ENCODE peak calls at places on chromosomes 3 and 15, in eight cellular contexts. V, U, C, N, T, H, F and K are unnamed samples.

GRCh38 chr15:62920569-62921502 is 121.7 kb upstream of the TPM1 start:
- DNase-seq in V (peak; percentile 72), U (peak; percentile 53), C (no peak), N (no peak), T (no peak), H (peak; percentile 80), F (no peak), K (peak; percentile 46)

GRCh38 chr3:58008140-58009025 is at the start of gene FLNB:
- DNase-seq in V (peak; percentile 70), U (no peak), C (peak; percentile 83), N (peak; percentile 81), T (peak; percentile 61), H (no peak), F (peak; percentile 78), K (peak; percentile 37)

GRCh38 chr15:52295421-52295991 is at the start of gene MYO5C:
- DNase-seq in V (peak; percentile 10), U (peak; percentile 18), C (no peak), N (no peak), T (peak; percentile 70), H (peak; percentile 47), F (peak; percentile 70), K (no peak)

GRCh38 chr3:13470894-13471574 is 9.1 kb upstream of the HDAC11 start:
- DNase-seq in V (no peak), U (no peak), C (no peak), N (no peak), T (no peak), H (no peak), F (no peak), K (no peak)

GRCh38 chr3:129829640-129830039 is 63.9 kb downstream of the TMCC1 start:
- DNase-seq in V (peak; percentile 95), U (peak; percentile 91), C (peak; percentile 45), N (peak; percentile 61), T (peak; percentile 23), H (peak; percentile 49), F (peak; percentile 62), K (peak; percentile 98)

GRCh38 chr3:73637042-73637441 is 12.3 kb upstream of the PDZRN3 start:
- DNase-seq in V (peak; percentile 49), U (no peak), C (no peak), N (no peak), T (no peak), H (no peak), F (no peak), K (peak; percentile 60)

GRCh38 chr3:12143949-12144504 is 14.7 kb downstream of the TIMP4 start:
- DNase-seq in V (peak; percentile 92), U (peak; percentile 73), C (no peak), N (no peak), T (peak; percentile 81), H (peak; percentile 81), F (no peak), K (no peak)

GRCh38 chr3:11435420-11435819 is 163.2 kb downstream of the ATG7 start:
- DNase-seq in V (no peak), U (no peak), C (no peak), N (no peak), T (no peak), H (no peak), F (no peak), K (no peak)

GRCh38 chr3:67083277-67083676 is 85.2 kb downstream of the KBTBD8 start:
- DNase-seq in V (peak; percentile 77), U (no peak), C (peak; percentile 76), N (peak; percentile 39), T (no peak), H (no peak), F (no peak), K (no peak)

GRCh38 chr3:15858547-15859506 is 61.0 kb upstream of the ANKRD28 start:
- DNase-seq in V (peak; percentile 5), U (no peak), C (peak; percentile 59), N (peak; percentile 89), T (peak; percentile 34), H (peak; percentile 17), F (peak; percentile 12), K (no peak)
- TF ChIP-seq CTCF in V (peak; percentile 5), U (no peak), C (no peak), N (no peak), T (peak; percentile 14), H (no peak), F (no peak), K (no peak)

GRCh38 chr15:55993804-55994539 is 560 bp upstream of the NEDD4 start:
- DNase-seq in V (peak; percentile 61), U (peak; percentile 63), C (no peak), N (no peak), T (no peak), H (no peak), F (no peak), K (peak; percentile 63)
- TF ChIP-seq CTCF in V (no peak), U (no peak), C (no peak), N (no peak), T (no peak), H (no peak), F (peak; percentile 30), K (peak; percentile 5)

DNA sequence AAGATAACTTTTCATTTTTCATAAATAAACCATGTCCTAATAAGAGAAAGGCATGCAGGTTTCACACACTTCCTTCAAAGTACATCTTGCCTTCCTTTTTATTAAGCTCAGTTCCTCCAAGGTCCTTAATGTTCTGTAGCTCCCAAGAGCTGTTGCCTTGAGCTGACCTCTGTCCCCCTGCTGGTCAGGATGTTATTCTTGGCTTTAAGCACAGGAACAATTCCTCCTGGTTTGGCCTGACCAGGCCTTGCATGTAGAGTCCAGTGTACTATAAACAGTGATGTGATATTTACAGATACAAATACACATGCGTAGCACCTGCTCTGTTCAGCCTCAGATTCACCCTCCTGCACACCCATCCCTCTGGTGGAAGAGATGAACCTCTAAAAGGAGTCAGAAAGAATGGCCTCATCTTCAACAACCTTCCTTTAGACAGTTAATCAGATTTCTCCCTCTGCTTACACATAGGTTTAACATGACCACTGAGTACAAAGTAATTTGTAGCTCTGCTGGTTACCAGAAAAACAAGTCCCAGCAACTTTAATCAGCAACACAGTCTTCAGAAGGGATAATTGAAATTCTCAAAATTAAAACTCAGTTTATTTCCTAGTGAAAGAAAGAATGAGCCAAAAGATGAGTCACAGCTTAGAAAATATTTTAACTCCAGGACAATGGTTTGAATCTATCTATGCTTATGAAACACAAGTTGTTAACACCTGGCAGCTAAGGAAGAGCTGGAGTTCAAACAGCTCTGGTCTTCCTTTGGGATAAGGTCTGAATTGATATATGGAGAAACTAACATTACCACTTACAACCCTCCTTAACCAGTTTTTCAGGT is 46.5 kb downstream of the PTPN9 start:
- DNase-seq in V (peak; percentile 90), U (peak; percentile 59), C (no peak), N (peak; percentile 32), T (peak; percentile 55), H (peak; percentile 41), F (peak; percentile 34), K (peak; percentile 54)
- TF ChIP-seq CTCF in V (peak; percentile 36), U (no peak), C (peak; percentile 19), N (peak; percentile 21), T (peak; percentile 45), H (no peak), F (peak; percentile 56), K (peak; percentile 81)

GRCh38 chr15:37219211-37219701 is 118.9 kb upstream of the MEIS2 start:
- DNase-seq in V (no peak), U (no peak), C (no peak), N (no peak), T (no peak), H (no peak), F (peak; percentile 22), K (no peak)
- TF ChIP-seq CTCF in V (no peak), U (no peak), C (no peak), N (no peak), T (no peak), H (no peak), F (peak; percentile 37), K (no peak)

GRCh38 chr3:105868745-105869530 is at the start of gene CBLB:
- DNase-seq in V (peak; percentile 98), U (peak; percentile 99), C (peak; percentile 86), N (peak; percentile 92), T (peak; percentile 90), H (peak; percentile 93), F (peak; percentile 93), K (peak; percentile 97)

GRCh38 chr3:105867690-105868449 is 942 bp downstream of the CBLB start:
- DNase-seq in V (peak; percentile 42), U (no peak), C (peak; percentile 27), N (no peak), T (no peak), H (no peak), F (no peak), K (no peak)

GRCh38 chr3:105866656-105867653 is 1.9 kb downstream of the CBLB start:
- DNase-seq in V (peak; percentile 68), U (peak; percentile 56), C (peak; percentile 10), N (peak; percentile 88), T (no peak), H (no peak), F (peak; percentile 27), K (no peak)

GRCh38 chr3:105869531-105869833 is 670 bp upstream of the CBLB start:
- DNase-seq in V (no peak), U (no peak), C (no peak), N (no peak), T (no peak), H (no peak), F (no peak), K (no peak)

GRCh38 chr3:105868450-105868744 is 415 bp downstream of the CBLB start:
- DNase-seq in V (peak; percentile 63), U (peak; percentile 40), C (no peak), N (peak; percentile 43), T (peak; percentile 53), H (peak; percentile 37), F (peak; percentile 71), K (peak; percentile 44)
- TF ChIP-seq CTCF in V (no peak), U (no peak), C (no peak), N (no peak), T (no peak), H (no peak), F (no peak), K (no peak)

DNA sequence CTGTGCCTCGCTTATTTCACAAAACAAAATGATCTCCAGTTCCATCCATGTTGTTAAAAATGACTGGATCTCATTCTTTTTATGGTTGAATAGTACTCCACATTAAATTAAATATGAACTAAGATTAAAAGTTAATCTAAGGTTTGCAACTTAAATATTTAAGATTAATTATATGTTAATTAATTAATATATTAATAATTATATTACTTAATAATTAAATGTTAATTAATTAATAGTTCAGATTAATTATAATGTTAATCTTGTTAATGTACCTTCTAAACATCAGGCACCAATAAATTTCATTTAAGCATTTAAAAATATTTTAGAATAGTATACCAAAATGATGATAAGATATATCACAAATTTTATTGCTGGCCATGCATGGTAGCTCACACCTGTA is 971.9 kb downstream of the CADM2 start:
- DNase-seq in V (no peak), U (no peak), C (no peak), N (no peak), T (no peak), H (no peak), F (no peak), K (no peak)
- TF ChIP-seq CTCF in V (no peak), U (no peak), C (no peak), N (no peak), T (no peak), H (no peak), F (no peak), K (no peak)